ENCODE peak calls at places on chromosomes 5 and 9, in nine cellular contexts. F is CD4-positive, alpha-beta T cell; Q is thoracic aorta; I is foreskin fibroblast; V is endothelial cell; P is heart right ventricle; X is AG09309; K is body of pancreas; Y is GM20000. C is an unnamed sample.
A peak's percentile ranks its signal among the peaks of the same experiment; 100 is the strongest.

GRCh38 chr9:36050472-36050871 is 13.8 kb downstream of the RECK start:
- DNase-seq in F (no peak), Q (no peak), I (no peak), V (no peak), P (no peak), X (no peak), K (no peak), Y (no peak), C (no peak)

GRCh38 chr5:38757451-38758245 is 88.2 kb upstream of the OSMR start:
- DNase-seq in F (no peak), Q (no peak), I (peak; percentile 30), V (no peak), P (peak; percentile 71), X (no peak), K (peak; percentile 21), Y (no peak), C (no peak)

GRCh38 chr5:168047043-168047668 is 244.3 kb upstream of the WWC1 start:
- DNase-seq in F (no peak), Q (no peak), I (peak; percentile 8), V (peak; percentile 59), P (no peak), X (no peak), K (peak; percentile 74), Y (peak; percentile 27), C (peak; percentile 43)

GRCh38 chr5:101424530-101425175 is 521.6 kb upstream of the ST8SIA4 start:
- DNase-seq in F (no peak), Q (no peak), I (peak; percentile 76), V (no peak), P (no peak), X (peak; percentile 71), K (no peak), Y (no peak), C (no peak)

GRCh38 chr5:102834438-102834964 is 79.4 kb downstream of the PAM start:
- DNase-seq in F (no peak), Q (no peak), I (no peak), V (no peak), P (no peak), X (no peak), K (no peak), Y (no peak), C (no peak)

GRCh38 chr9:89323257-89323841 is 5.0 kb downstream of the SECISBP2 start:
- DNase-seq in F (no peak), Q (no peak), I (peak; percentile 68), V (no peak), P (no peak), X (no peak), K (no peak), Y (no peak), C (no peak)

GRCh38 chr5:150510460-150511263 is 2.7 kb downstream of the NDST1 start:
- DNase-seq in F (no peak), Q (no peak), I (peak; percentile 47), V (no peak), P (no peak), X (no peak), K (peak; percentile 82), Y (no peak), C (no peak)

GRCh38 chr5:68339921-68340321 is 124.4 kb downstream of the PIK3R1 start:
- DNase-seq in F (no peak), Q (no peak), I (peak; percentile 41), V (no peak), P (no peak), X (no peak), K (no peak), Y (no peak), C (no peak)

GRCh38 chr5:143182901-143183820 is 220.3 kb downstream of the NR3C1 start:
- DNase-seq in F (no peak), Q (no peak), I (no peak), V (no peak), P (peak; percentile 43), X (no peak), K (no peak), Y (peak; percentile 50), C (no peak)

GRCh38 chr5:14261237-14261636 is 118.1 kb downstream of the TRIO start:
- DNase-seq in F (no peak), Q (no peak), I (no peak), V (no peak), P (no peak), X (no peak), K (no peak), Y (no peak), C (no peak)

GRCh38 chr9:98142182-98142924 is 23.3 kb upstream of the TRIM14 start:
- DNase-seq in F (no peak), Q (no peak), I (no peak), V (no peak), P (no peak), X (no peak), K (peak; percentile 44), Y (peak; percentile 46), C (no peak)

GRCh38 chr5:15573594-15573993 is 73.6 kb downstream of the FBXL7 start:
- DNase-seq in F (no peak), Q (no peak), I (peak; percentile 17), V (no peak), P (no peak), X (no peak), K (no peak), Y (no peak), C (no peak)
- TF ChIP-seq CTCF in F (no peak), Q (no peak), I (no peak), V (no peak), P (no peak), X (no peak), K (no peak), Y (no peak), C (no peak)

GRCh38 chr5:95317085-95317484 is 32.2 kb upstream of the MCTP1 start:
- DNase-seq in F (no peak), Q (no peak), I (no peak), V (no peak), P (no peak), X (no peak), K (no peak), Y (no peak), C (no peak)
- TF ChIP-seq CTCF in F (no peak), Q (no peak), I (no peak), V (peak; percentile 29), P (no peak), X (no peak), K (no peak), Y (no peak), C (peak; percentile 24)

GRCh38 chr9:129626079-129626943 is at the start of gene NTMT1:
- DNase-seq in F (peak; percentile 92), Q (no peak), I (peak; percentile 94), V (peak; percentile 88), P (peak; percentile 90), X (no peak), K (peak; percentile 86), Y (peak; percentile 95), C (peak; percentile 92)
- TF ChIP-seq CTCF in F (no peak), Q (no peak), I (no peak), V (no peak), P (no peak), X (no peak), K (no peak), Y (no peak), C (no peak)

GRCh38 chr9:99561435-99562262 is 260.0 kb upstream of the NR4A3 start:
- DNase-seq in F (no peak), Q (no peak), I (no peak), V (no peak), P (no peak), X (no peak), K (no peak), Y (no peak), C (no peak)
- TF ChIP-seq CTCF in F (no peak), Q (no peak), I (no peak), V (no peak), P (no peak), X (no peak), K (no peak), Y (no peak), C (no peak)

GRCh38 chr9:134585746-134586706 is 55.6 kb upstream of the COL5A1 start:
- DNase-seq in F (no peak), Q (no peak), I (peak; percentile 86), V (no peak), P (no peak), X (no peak), K (no peak), Y (no peak), C (no peak)
- TF ChIP-seq CTCF in F (no peak), Q (no peak), I (peak; percentile 17), V (no peak), P (no peak), X (peak; percentile 54), K (no peak), Y (no peak), C (no peak)

GRCh38 chr5:160899735-160900134 is 47.7 kb upstream of the ATP10B start:
- DNase-seq in F (no peak), Q (no peak), I (no peak), V (no peak), P (no peak), X (no peak), K (no peak), Y (no peak), C (no peak)
- TF ChIP-seq CTCF in F (no peak), Q (no peak), I (no peak), V (no peak), P (no peak), X (no peak), K (no peak), Y (no peak), C (no peak)